ENCODE peak calls at places on chromosome 10, in four cellular contexts. One of them, this sample, is unnamed.

GRCh38 chr10:132229834-132230556 is 43.2 kb downstream of the DPYSL4 start:
- DNase-seq in K562: no peak
- DNase-seq in HCT116: no peak
- DNase-seq in HepG2: no peak
- DNase-seq in this sample: no peak

GRCh38 chr10:120634629-120635028 is 177.6 kb downstream of the PLPP4 start:
- DNase-seq in K562: peak; percentile 7
- DNase-seq in HCT116: peak; percentile 12
- DNase-seq in HepG2: no peak
- DNase-seq in this sample: no peak

GRCh38 chr10:75895259-75895658 is 463.8 kb downstream of the LRMDA start:
- DNase-seq in K562: no peak
- DNase-seq in HCT116: no peak
- DNase-seq in HepG2: no peak
- DNase-seq in this sample: no peak

GRCh38 chr10:88582411-88582805 is 710 bp downstream of the RNLS start:
- DNase-seq in K562: no peak
- DNase-seq in HCT116: no peak
- DNase-seq in HepG2: no peak
- DNase-seq in this sample: no peak

GRCh38 chr10:86018735-86019058 is 347.9 kb downstream of the GRID1 start:
- DNase-seq in K562: no peak
- DNase-seq in HCT116: no peak
- DNase-seq in HepG2: no peak
- DNase-seq in this sample: no peak

GRCh38 chr10:86354761-86355540 is 11.6 kb downstream of the GRID1 start:
- DNase-seq in K562: no peak
- DNase-seq in HCT116: no peak
- DNase-seq in HepG2: no peak
- DNase-seq in this sample: no peak

GRCh38 chr10:43598447-43598846 is 7.8 kb upstream of the ZNF485 start:
- DNase-seq in K562: no peak
- DNase-seq in HCT116: no peak
- DNase-seq in HepG2: no peak
- DNase-seq in this sample: no peak

GRCh38 chr10:56135806-56136205 is 225.3 kb downstream of the ZWINT start:
- DNase-seq in K562: no peak
- DNase-seq in HCT116: no peak
- DNase-seq in HepG2: no peak
- DNase-seq in this sample: no peak

GRCh38 chr10:80633910-80634309 is 96.2 kb downstream of the SH2D4B start:
- DNase-seq in K562: no peak
- DNase-seq in HCT116: no peak
- DNase-seq in HepG2: no peak
- DNase-seq in this sample: no peak

GRCh38 chr10:84269773-84270172 is 24.9 kb downstream of the RGR start:
- DNase-seq in K562: no peak
- DNase-seq in HCT116: peak; percentile 66
- DNase-seq in HepG2: no peak
- DNase-seq in this sample: no peak

GRCh38 chr10:26780793-26781601 is 79.8 kb downstream of the ABI1 start:
- DNase-seq in K562: no peak
- DNase-seq in HCT116: peak; percentile 90
- DNase-seq in HepG2: no peak
- DNase-seq in this sample: peak; percentile 47

GRCh38 chr10:64959883-64960282 is 1438.7 kb downstream of the REEP3 start:
- DNase-seq in K562: no peak
- DNase-seq in HCT116: no peak
- DNase-seq in HepG2: no peak
- DNase-seq in this sample: no peak

GRCh38 chr10:8069108-8069507 is 14.6 kb downstream of the GATA3 start:
- DNase-seq in K562: no peak
- DNase-seq in HCT116: no peak
- DNase-seq in HepG2: no peak
- DNase-seq in this sample: no peak

GRCh38 chr10:65611592-65611991 is 1314.2 kb upstream of the LRRTM3 start:
- DNase-seq in K562: no peak
- DNase-seq in HCT116: no peak
- DNase-seq in HepG2: no peak
- DNase-seq in this sample: no peak

GRCh38 chr10:50544857-50545429 is 78.8 kb downstream of the SGMS1 start:
- DNase-seq in K562: no peak
- DNase-seq in HCT116: no peak
- DNase-seq in HepG2: no peak
- DNase-seq in this sample: no peak

GRCh38 chr10:81696609-81697388 is 178.2 kb upstream of the NRG3 start:
- DNase-seq in K562: no peak
- DNase-seq in HCT116: no peak
- DNase-seq in HepG2: no peak
- DNase-seq in this sample: no peak

GRCh38 chr10:130459011-130459410 is 322.8 kb downstream of the GLRX3 start:
- DNase-seq in K562: no peak
- DNase-seq in HCT116: no peak
- DNase-seq in HepG2: no peak
- DNase-seq in this sample: no peak

GRCh38 chr10:121351533-121351932 is 246.7 kb downstream of the FGFR2 start:
- DNase-seq in K562: no peak
- DNase-seq in HCT116: no peak
- DNase-seq in HepG2: no peak
- DNase-seq in this sample: no peak

GRCh38 chr10:9222917-9223316 is 1168.4 kb downstream of the GATA3 start:
- DNase-seq in K562: no peak
- DNase-seq in HCT116: no peak
- DNase-seq in HepG2: no peak
- DNase-seq in this sample: no peak

GRCh38 chr10:811781-812180 is 119.7 kb downstream of the LARP4B start:
- DNase-seq in K562: no peak
- DNase-seq in HCT116: no peak
- DNase-seq in HepG2: no peak
- DNase-seq in this sample: no peak

GRCh38 chr10:17432738-17433137 is 21.7 kb downstream of the ST8SIA6 start:
- DNase-seq in K562: no peak
- DNase-seq in HCT116: no peak
- DNase-seq in HepG2: no peak
- DNase-seq in this sample: no peak
- H3K27me3 ChIP-seq in K562: no peaks in the 10 kb centered on the region
- H3K27me3 ChIP-seq in HCT116: no peaks in the 10 kb centered on the region
- H3K27me3 ChIP-seq in HepG2: peaks cover 1% of the 10 kb centered on the region
- H3K27me3 ChIP-seq in this sample: no peaks in the 10 kb centered on the region

GRCh38 chr10:77417806-77418205 is 219.8 kb downstream of the KCNMA1 start:
- DNase-seq in K562: no peak
- DNase-seq in HCT116: no peak
- DNase-seq in HepG2: no peak
- DNase-seq in this sample: no peak

GRCh38 chr10:77419056-77419455 is 218.6 kb downstream of the KCNMA1 start:
- DNase-seq in K562: no peak
- DNase-seq in HCT116: no peak
- DNase-seq in HepG2: no peak
- DNase-seq in this sample: no peak

GRCh38 chr10:77416327-77417135 is 221.1 kb downstream of the KCNMA1 start:
- DNase-seq in K562: no peak
- DNase-seq in HCT116: no peak
- DNase-seq in HepG2: no peak
- DNase-seq in this sample: peak; percentile 64

GRCh38 chr10:77418211-77418640 is 219.4 kb downstream of the KCNMA1 start:
- DNase-seq in K562: no peak
- DNase-seq in HCT116: no peak
- DNase-seq in HepG2: no peak
- DNase-seq in this sample: no peak

DNA sequence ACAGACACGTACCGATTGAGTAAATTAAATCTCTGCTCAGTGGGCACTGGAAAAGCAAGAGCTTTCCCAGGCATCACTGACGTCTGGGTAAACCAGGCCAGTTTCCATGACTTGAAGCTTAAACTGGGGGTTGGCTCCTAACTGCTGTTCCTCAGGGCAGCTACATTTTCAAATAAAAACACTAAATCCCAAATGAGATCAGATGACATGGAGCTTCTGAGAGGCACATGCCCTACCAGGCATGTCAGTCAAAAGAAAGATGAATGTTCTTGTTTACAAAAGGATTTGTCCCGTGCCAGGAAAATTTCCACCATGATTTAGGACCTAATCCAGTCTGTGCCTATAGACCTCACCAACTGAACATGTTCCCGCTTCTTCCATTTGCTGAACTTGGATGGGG is 220.2 kb downstream of the KCNMA1 start:
- DNase-seq in K562: no peak
- DNase-seq in HCT116: no peak
- DNase-seq in HepG2: no peak
- DNase-seq in this sample: no peak
- TF ChIP-seq TCF7L2 in K562: no peak
- TF ChIP-seq TCF7L2 in HCT116: no peak
- TF ChIP-seq TCF7L2 in HepG2: no peak
- TF ChIP-seq TCF7L2 in this sample: no peak

GRCh38 chr10:128063736-128064614 is 62.2 kb downstream of the MKI67 start:
- DNase-seq in K562: no peak
- DNase-seq in HCT116: no peak
- DNase-seq in HepG2: no peak
- DNase-seq in this sample: no peak

GRCh38 chr10:128062331-128062730 is 63.9 kb downstream of the MKI67 start:
- DNase-seq in K562: no peak
- DNase-seq in HCT116: no peak
- DNase-seq in HepG2: no peak
- DNase-seq in this sample: no peak

GRCh38 chr10:128064615-128065580 is 61.3 kb downstream of the MKI67 start:
- DNase-seq in K562: no peak
- DNase-seq in HCT116: no peak
- DNase-seq in HepG2: no peak
- DNase-seq in this sample: no peak

GRCh38 chr10:128061306-128062300 is 64.6 kb downstream of the MKI67 start:
- DNase-seq in K562: no peak
- DNase-seq in HCT116: no peak
- DNase-seq in HepG2: no peak
- DNase-seq in this sample: no peak

GRCh38 chr10:128062837-128063563 is 63.2 kb downstream of the MKI67 start:
- DNase-seq in K562: no peak
- DNase-seq in HCT116: no peak
- DNase-seq in HepG2: no peak
- DNase-seq in this sample: no peak
- H3K27me3 ChIP-seq in K562: no peaks in the 10 kb centered on the region
- H3K27me3 ChIP-seq in HCT116: no peaks in the 10 kb centered on the region
- H3K27me3 ChIP-seq in HepG2: peaks cover 4% of the 10 kb centered on the region
- H3K27me3 ChIP-seq in this sample: no peaks in the 10 kb centered on the region

DNA sequence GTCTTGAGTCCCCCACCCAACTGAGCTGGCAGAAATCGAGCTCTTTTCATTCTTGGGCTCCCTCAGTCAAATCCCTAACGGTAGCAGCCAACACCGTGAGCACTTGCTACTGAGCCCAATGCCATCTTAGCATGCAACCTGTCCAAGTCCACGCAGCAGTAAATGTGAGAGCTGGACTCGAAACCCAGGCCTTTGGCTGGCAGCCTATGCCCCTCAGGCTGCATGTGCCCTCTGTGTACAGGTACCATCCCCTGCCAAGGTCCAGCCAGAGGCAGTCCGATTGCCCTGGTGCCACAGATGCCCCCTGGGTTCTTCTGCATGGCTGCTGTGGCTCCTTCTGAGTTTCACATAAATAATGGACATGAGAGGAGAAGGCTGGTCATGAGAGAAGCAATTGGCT is 1.2 kb upstream of the TMEM273 start:
- DNase-seq in K562: no peak
- DNase-seq in HCT116: no peak
- DNase-seq in HepG2: no peak
- DNase-seq in this sample: no peak
- TF ChIP-seq TCF7L2 in K562: no peak
- TF ChIP-seq TCF7L2 in HCT116: no peak
- TF ChIP-seq TCF7L2 in HepG2: no peak
- TF ChIP-seq TCF7L2 in this sample: no peak